ENCODE peak calls at places on chromosomes 11 and 22, in seven cellular contexts. One of them, this sample, is unnamed. For H3K9me3 and H3K4me1, the result is how much of the 10 kb centered on the place peaks cover.

GRCh38 chr11:129425214-129425613 is 49.6 kb downstream of the BARX2 start:
- DNase-seq in right atrium auricular region: no peak
- DNase-seq in mammary epithelial cell: no peak
- DNase-seq in endothelial cell of umbilical vein: no peak
- DNase-seq in fibroblast of lung: no peak
- DNase-seq in left ventricle myocardium inferior: no peak
- DNase-seq in HCT116: no peak
- DNase-seq in this sample: no peak

GRCh38 chr11:47171856-47172255 is 4.8 kb downstream of the ARFGAP2 start:
- DNase-seq in right atrium auricular region: no peak
- DNase-seq in mammary epithelial cell: no peak
- DNase-seq in endothelial cell of umbilical vein: no peak
- DNase-seq in fibroblast of lung: no peak
- DNase-seq in left ventricle myocardium inferior: no peak
- DNase-seq in HCT116: no peak
- DNase-seq in this sample: no peak

GRCh38 chr22:22431271-22432220 is 77.0 kb downstream of the ZNF280B start:
- DNase-seq in right atrium auricular region: peak
- DNase-seq in mammary epithelial cell: peak
- DNase-seq in endothelial cell of umbilical vein: peak
- DNase-seq in fibroblast of lung: peak
- DNase-seq in left ventricle myocardium inferior: peak
- DNase-seq in HCT116: peak
- DNase-seq in this sample: peak

GRCh38 chr11:109853156-109853776 is 239.9 kb upstream of the ZC3H12C start:
- DNase-seq in right atrium auricular region: no peak
- DNase-seq in mammary epithelial cell: peak
- DNase-seq in endothelial cell of umbilical vein: peak
- DNase-seq in fibroblast of lung: peak
- DNase-seq in left ventricle myocardium inferior: no peak
- DNase-seq in HCT116: peak
- DNase-seq in this sample: no peak

GRCh38 chr22:17777005-17777716 is 2.9 kb upstream of the BID start:
- DNase-seq in right atrium auricular region: no peak
- DNase-seq in mammary epithelial cell: no peak
- DNase-seq in endothelial cell of umbilical vein: peak
- DNase-seq in fibroblast of lung: no peak
- DNase-seq in left ventricle myocardium inferior: no peak
- DNase-seq in HCT116: no peak
- DNase-seq in this sample: no peak

GRCh38 chr11:118167906-118168305 is 8.5 kb downstream of the SCN2B start:
- DNase-seq in right atrium auricular region: no peak
- DNase-seq in mammary epithelial cell: no peak
- DNase-seq in endothelial cell of umbilical vein: no peak
- DNase-seq in fibroblast of lung: no peak
- DNase-seq in left ventricle myocardium inferior: no peak
- DNase-seq in HCT116: no peak
- DNase-seq in this sample: no peak

GRCh38 chr11:8338138-8338537 is 74.5 kb upstream of the LMO1 start:
- DNase-seq in right atrium auricular region: no peak
- DNase-seq in mammary epithelial cell: no peak
- DNase-seq in endothelial cell of umbilical vein: peak
- DNase-seq in fibroblast of lung: peak
- DNase-seq in left ventricle myocardium inferior: peak
- DNase-seq in HCT116: peak
- DNase-seq in this sample: no peak

GRCh38 chr11:59417023-59417422 is 9.2 kb downstream of the OR5A2 start:
- DNase-seq in right atrium auricular region: no peak
- DNase-seq in mammary epithelial cell: no peak
- DNase-seq in endothelial cell of umbilical vein: no peak
- DNase-seq in fibroblast of lung: no peak
- DNase-seq in left ventricle myocardium inferior: no peak
- DNase-seq in HCT116: no peak
- DNase-seq in this sample: no peak

GRCh38 chr11:24391165-24391564 is 105.7 kb upstream of the LUZP2 start:
- DNase-seq in right atrium auricular region: no peak
- DNase-seq in mammary epithelial cell: peak
- DNase-seq in endothelial cell of umbilical vein: no peak
- DNase-seq in fibroblast of lung: peak
- DNase-seq in left ventricle myocardium inferior: no peak
- DNase-seq in HCT116: no peak
- DNase-seq in this sample: no peak

GRCh38 chr11:13800901-13801300 is 132.4 kb downstream of the FAR1 start:
- DNase-seq in right atrium auricular region: no peak
- DNase-seq in mammary epithelial cell: no peak
- DNase-seq in endothelial cell of umbilical vein: no peak
- DNase-seq in fibroblast of lung: no peak
- DNase-seq in left ventricle myocardium inferior: no peak
- DNase-seq in HCT116: no peak
- DNase-seq in this sample: no peak

GRCh38 chr11:93564895-93565294 is 21.7 kb upstream of the SMCO4 start:
- DNase-seq in right atrium auricular region: no peak
- DNase-seq in mammary epithelial cell: no peak
- DNase-seq in endothelial cell of umbilical vein: no peak
- DNase-seq in fibroblast of lung: no peak
- DNase-seq in left ventricle myocardium inferior: no peak
- DNase-seq in HCT116: no peak
- DNase-seq in this sample: no peak

GRCh38 chr11:18720811-18721575 is 5.0 kb downstream of the IGSF22 start:
- DNase-seq in right atrium auricular region: peak
- DNase-seq in mammary epithelial cell: peak
- DNase-seq in endothelial cell of umbilical vein: peak
- DNase-seq in fibroblast of lung: peak
- DNase-seq in left ventricle myocardium inferior: peak
- DNase-seq in HCT116: peak
- DNase-seq in this sample: peak

GRCh38 chr11:65719887-65720236 is 736 bp downstream of the RNASEH2C start:
- DNase-seq in right atrium auricular region: no peak
- DNase-seq in mammary epithelial cell: peak
- DNase-seq in endothelial cell of umbilical vein: peak
- DNase-seq in fibroblast of lung: peak
- DNase-seq in left ventricle myocardium inferior: no peak
- DNase-seq in HCT116: no peak
- DNase-seq in this sample: peak

GRCh38 chr11:117528061-117528780 is 200.6 kb downstream of the CEP164 start:
- DNase-seq in right atrium auricular region: no peak
- DNase-seq in mammary epithelial cell: no peak
- DNase-seq in endothelial cell of umbilical vein: no peak
- DNase-seq in fibroblast of lung: no peak
- DNase-seq in left ventricle myocardium inferior: no peak
- DNase-seq in HCT116: no peak
- DNase-seq in this sample: no peak

GRCh38 chr11:34063061-34063795 is 11.7 kb downstream of the CAPRIN1 start:
- DNase-seq in right atrium auricular region: no peak
- DNase-seq in mammary epithelial cell: no peak
- DNase-seq in endothelial cell of umbilical vein: no peak
- DNase-seq in fibroblast of lung: no peak
- DNase-seq in left ventricle myocardium inferior: no peak
- DNase-seq in HCT116: no peak
- DNase-seq in this sample: no peak

GRCh38 chr11:117239295-117239694 is 6.8 kb downstream of the RNF214 start:
- DNase-seq in right atrium auricular region: no peak
- DNase-seq in mammary epithelial cell: peak
- DNase-seq in endothelial cell of umbilical vein: peak
- DNase-seq in fibroblast of lung: peak
- DNase-seq in left ventricle myocardium inferior: no peak
- DNase-seq in HCT116: no peak
- DNase-seq in this sample: no peak

GRCh38 chr22:20967697-20968201 is 694 bp downstream of the AIFM3 start:
- DNase-seq in right atrium auricular region: no peak
- DNase-seq in mammary epithelial cell: no peak
- DNase-seq in endothelial cell of umbilical vein: no peak
- DNase-seq in fibroblast of lung: no peak
- DNase-seq in left ventricle myocardium inferior: no peak
- DNase-seq in HCT116: no peak
- DNase-seq in this sample: no peak

GRCh38 chr22:46578251-46578823 is 40.9 kb upstream of the CELSR1 start:
- DNase-seq in right atrium auricular region: no peak
- DNase-seq in mammary epithelial cell: no peak
- DNase-seq in endothelial cell of umbilical vein: no peak
- DNase-seq in fibroblast of lung: no peak
- DNase-seq in left ventricle myocardium inferior: peak
- DNase-seq in HCT116: no peak
- DNase-seq in this sample: no peak

GRCh38 chr11:115672999-115673411 is 168.8 kb upstream of the CADM1 start:
- DNase-seq in right atrium auricular region: peak
- DNase-seq in mammary epithelial cell: no peak
- DNase-seq in endothelial cell of umbilical vein: no peak
- DNase-seq in fibroblast of lung: peak
- DNase-seq in left ventricle myocardium inferior: peak
- DNase-seq in HCT116: no peak
- DNase-seq in this sample: no peak

GRCh38 chr11:112396092-112396491 is 135.4 kb upstream of the PLET1 start:
- DNase-seq in right atrium auricular region: no peak
- DNase-seq in mammary epithelial cell: no peak
- DNase-seq in endothelial cell of umbilical vein: no peak
- DNase-seq in fibroblast of lung: no peak
- DNase-seq in left ventricle myocardium inferior: no peak
- DNase-seq in HCT116: no peak
- DNase-seq in this sample: no peak

DNA sequence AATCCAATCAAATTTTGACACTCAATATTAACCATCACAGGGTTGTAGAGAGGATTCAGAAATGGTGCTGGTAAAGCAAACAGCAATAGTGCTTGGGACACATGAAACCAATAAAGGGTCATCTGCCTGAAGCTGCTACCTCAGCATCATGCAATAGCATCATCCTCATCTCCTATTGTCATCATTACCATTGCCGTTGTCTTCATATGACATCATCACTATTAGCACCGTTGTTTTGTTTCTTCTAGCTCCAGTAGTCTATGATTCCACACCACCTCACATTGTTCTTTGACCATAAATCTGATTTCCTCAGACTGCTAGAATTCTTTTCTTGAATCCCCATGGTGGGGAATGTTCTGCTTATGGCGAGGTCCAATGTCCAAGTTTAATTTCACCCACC is 52.8 kb upstream of the GRK3 start:
- DNase-seq in right atrium auricular region: no peak
- DNase-seq in mammary epithelial cell: no peak
- DNase-seq in endothelial cell of umbilical vein: no peak
- DNase-seq in fibroblast of lung: no peak
- DNase-seq in left ventricle myocardium inferior: no peak
- DNase-seq in HCT116: no peak
- DNase-seq in this sample: no peak
- H3K9me3 ChIP-seq in right atrium auricular region: under half
- H3K9me3 ChIP-seq in mammary epithelial cell: under half
- H3K9me3 ChIP-seq in endothelial cell of umbilical vein: under half
- H3K9me3 ChIP-seq in fibroblast of lung: under half
- H3K9me3 ChIP-seq in left ventricle myocardium inferior: under half
- H3K9me3 ChIP-seq in HCT116: under half
- H3K9me3 ChIP-seq in this sample: under half

DNA sequence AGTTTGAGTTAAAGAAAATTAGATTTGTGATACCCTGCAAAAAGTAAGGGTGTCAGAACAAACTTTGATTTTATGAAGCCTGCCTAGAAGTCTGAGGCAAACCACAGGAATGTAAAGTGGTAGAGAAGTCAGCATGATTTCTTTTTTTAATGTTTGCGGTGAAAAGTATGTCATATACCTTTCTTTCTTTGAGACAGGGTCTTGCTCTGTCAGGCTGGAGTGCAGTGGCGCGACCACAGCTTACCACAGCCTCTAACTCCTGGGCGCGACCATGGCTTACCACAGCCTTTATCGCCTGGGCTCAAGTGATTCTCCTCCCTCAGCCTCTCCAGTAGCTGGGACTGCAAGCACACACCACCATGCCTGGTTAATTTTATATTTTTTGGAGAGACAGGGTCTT is 4.7 kb downstream of the API5 start:
- DNase-seq in right atrium auricular region: no peak
- DNase-seq in mammary epithelial cell: peak
- DNase-seq in endothelial cell of umbilical vein: no peak
- DNase-seq in fibroblast of lung: no peak
- DNase-seq in left ventricle myocardium inferior: no peak
- DNase-seq in HCT116: no peak
- DNase-seq in this sample: no peak
- H3K4me1 ChIP-seq in right atrium auricular region: under half
- H3K4me1 ChIP-seq in mammary epithelial cell: under half
- H3K4me1 ChIP-seq in endothelial cell of umbilical vein: under half
- H3K4me1 ChIP-seq in fibroblast of lung: under half
- H3K4me1 ChIP-seq in left ventricle myocardium inferior: under half
- H3K4me1 ChIP-seq in HCT116: under half
- H3K4me1 ChIP-seq in this sample: under half

GRCh38 chr22:44605486-44605885 is 96.5 kb upstream of the PRR5 start:
- DNase-seq in right atrium auricular region: no peak
- DNase-seq in mammary epithelial cell: no peak
- DNase-seq in endothelial cell of umbilical vein: no peak
- DNase-seq in fibroblast of lung: no peak
- DNase-seq in left ventricle myocardium inferior: no peak
- DNase-seq in HCT116: no peak
- DNase-seq in this sample: no peak

GRCh38 chr22:44609589-44609988 is 92.4 kb upstream of the PRR5 start:
- DNase-seq in right atrium auricular region: no peak
- DNase-seq in mammary epithelial cell: no peak
- DNase-seq in endothelial cell of umbilical vein: no peak
- DNase-seq in fibroblast of lung: no peak
- DNase-seq in left ventricle myocardium inferior: no peak
- DNase-seq in HCT116: no peak
- DNase-seq in this sample: no peak

GRCh38 chr22:44611880-44612496 is 90.0 kb upstream of the PRR5 start:
- DNase-seq in right atrium auricular region: no peak
- DNase-seq in mammary epithelial cell: no peak
- DNase-seq in endothelial cell of umbilical vein: no peak
- DNase-seq in fibroblast of lung: no peak
- DNase-seq in left ventricle myocardium inferior: no peak
- DNase-seq in HCT116: no peak
- DNase-seq in this sample: no peak

GRCh38 chr22:44604455-44604854 is 97.5 kb upstream of the PRR5 start:
- DNase-seq in right atrium auricular region: no peak
- DNase-seq in mammary epithelial cell: no peak
- DNase-seq in endothelial cell of umbilical vein: no peak
- DNase-seq in fibroblast of lung: no peak
- DNase-seq in left ventricle myocardium inferior: no peak
- DNase-seq in HCT116: no peak
- DNase-seq in this sample: no peak

DNA sequence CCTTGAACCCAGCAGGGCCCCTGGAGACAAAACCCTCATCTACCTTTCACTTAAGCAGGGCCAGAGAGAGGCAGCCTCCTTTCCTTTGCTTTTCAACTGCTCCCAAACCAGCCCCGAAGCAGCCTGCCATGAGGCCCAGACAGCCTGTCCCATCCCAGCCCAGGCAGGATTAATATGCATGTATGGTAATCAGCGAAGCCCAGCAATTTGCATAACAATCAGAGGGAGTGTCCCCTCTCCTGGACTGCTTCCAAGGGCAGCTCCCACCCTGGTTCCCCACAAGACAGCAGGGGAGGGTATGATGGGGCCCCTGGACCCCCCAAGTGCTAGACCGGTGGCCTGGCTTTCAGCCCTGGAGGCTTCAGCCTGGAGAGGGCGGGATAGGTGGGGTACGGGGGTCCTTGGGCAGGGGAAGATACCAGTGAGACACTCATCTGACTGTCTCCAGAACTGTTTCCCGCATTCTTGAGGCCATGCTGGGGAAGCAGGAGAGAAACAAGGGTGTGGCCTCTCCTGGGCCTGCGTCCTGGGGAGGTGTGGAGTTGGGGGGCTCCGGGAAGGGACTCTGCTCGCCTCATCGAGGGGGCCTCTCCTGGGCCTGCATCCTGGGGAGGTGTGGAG is 93.3 kb upstream of the PRR5 start:
- DNase-seq in right atrium auricular region: no peak
- DNase-seq in mammary epithelial cell: no peak
- DNase-seq in endothelial cell of umbilical vein: no peak
- DNase-seq in fibroblast of lung: no peak
- DNase-seq in left ventricle myocardium inferior: no peak
- DNase-seq in HCT116: no peak
- DNase-seq in this sample: no peak
- H3K9me3 ChIP-seq in right atrium auricular region: under half
- H3K9me3 ChIP-seq in mammary epithelial cell: under half
- H3K9me3 ChIP-seq in endothelial cell of umbilical vein: under half
- H3K9me3 ChIP-seq in fibroblast of lung: under half
- H3K9me3 ChIP-seq in left ventricle myocardium inferior: under half
- H3K9me3 ChIP-seq in HCT116: under half
- H3K9me3 ChIP-seq in this sample: under half

GRCh38 chr11:126352934-126353801 is 2.3 kb upstream of the ST3GAL4 start:
- DNase-seq in right atrium auricular region: no peak
- DNase-seq in mammary epithelial cell: peak
- DNase-seq in endothelial cell of umbilical vein: peak
- DNase-seq in fibroblast of lung: peak
- DNase-seq in left ventricle myocardium inferior: no peak
- DNase-seq in HCT116: no peak
- DNase-seq in this sample: no peak
- H3K4me1 ChIP-seq in right atrium auricular region: under half
- H3K4me1 ChIP-seq in mammary epithelial cell: under half
- H3K4me1 ChIP-seq in endothelial cell of umbilical vein: under half
- H3K4me1 ChIP-seq in fibroblast of lung: under half
- H3K4me1 ChIP-seq in left ventricle myocardium inferior: half or more
- H3K4me1 ChIP-seq in HCT116: under half
- H3K4me1 ChIP-seq in this sample: under half